ENCODE peak calls at places on chromosomes 12 and 14, in seven cellular contexts. One of them, this sample, is unnamed. For H3K4me1 and H3K36me3, the result is how much of the 10 kb centered on the place peaks cover.

GRCh38 chr14:75675265-75675960 is 14.4 kb downstream of the TTLL5 start:
- DNase-seq in left ventricle myocardium inferior: no peak
- DNase-seq in PC-9: no peak
- DNase-seq in heart left ventricle: no peak
- DNase-seq in thyroid gland: no peak
- DNase-seq in CD8-positive, alpha-beta memory T cell: no peak
- DNase-seq in IMR-90: no peak
- DNase-seq in this sample: no peak

GRCh38 chr14:63045612-63046320 is 508 bp upstream of the KCNH5 start:
- DNase-seq in left ventricle myocardium inferior: no peak
- DNase-seq in PC-9: no peak
- DNase-seq in heart left ventricle: peak
- DNase-seq in thyroid gland: peak
- DNase-seq in CD8-positive, alpha-beta memory T cell: no peak
- DNase-seq in IMR-90: peak
- DNase-seq in this sample: peak

GRCh38 chr14:74793506-74794155 is 30.5 kb downstream of the YLPM1 start:
- DNase-seq in left ventricle myocardium inferior: no peak
- DNase-seq in PC-9: no peak
- DNase-seq in heart left ventricle: no peak
- DNase-seq in thyroid gland: no peak
- DNase-seq in CD8-positive, alpha-beta memory T cell: no peak
- DNase-seq in IMR-90: no peak
- DNase-seq in this sample: no peak

GRCh38 chr12:132557969-132558856 is 52.2 kb downstream of the LRCOL1 start:
- DNase-seq in left ventricle myocardium inferior: no peak
- DNase-seq in PC-9: no peak
- DNase-seq in heart left ventricle: no peak
- DNase-seq in thyroid gland: no peak
- DNase-seq in CD8-positive, alpha-beta memory T cell: no peak
- DNase-seq in IMR-90: no peak
- DNase-seq in this sample: no peak

GRCh38 chr12:48349471-48349870 is 1.2 kb downstream of the ZNF641 start:
- DNase-seq in left ventricle myocardium inferior: peak
- DNase-seq in PC-9: no peak
- DNase-seq in heart left ventricle: peak
- DNase-seq in thyroid gland: no peak
- DNase-seq in CD8-positive, alpha-beta memory T cell: no peak
- DNase-seq in IMR-90: no peak
- DNase-seq in this sample: no peak

GRCh38 chr12:52119398-52120254 is 40.1 kb downstream of the SMIM41 start:
- DNase-seq in left ventricle myocardium inferior: peak
- DNase-seq in PC-9: peak
- DNase-seq in heart left ventricle: no peak
- DNase-seq in thyroid gland: peak
- DNase-seq in CD8-positive, alpha-beta memory T cell: peak
- DNase-seq in IMR-90: no peak
- DNase-seq in this sample: no peak

GRCh38 chr12:49462103-49462739 is 76.6 kb upstream of the KCNH3 start:
- DNase-seq in left ventricle myocardium inferior: peak
- DNase-seq in PC-9: no peak
- DNase-seq in heart left ventricle: peak
- DNase-seq in thyroid gland: peak
- DNase-seq in CD8-positive, alpha-beta memory T cell: no peak
- DNase-seq in IMR-90: no peak
- DNase-seq in this sample: no peak

GRCh38 chr12:95411466-95411865 is 62.5 kb upstream of the METAP2 start:
- DNase-seq in left ventricle myocardium inferior: no peak
- DNase-seq in PC-9: no peak
- DNase-seq in heart left ventricle: no peak
- DNase-seq in thyroid gland: no peak
- DNase-seq in CD8-positive, alpha-beta memory T cell: no peak
- DNase-seq in IMR-90: no peak
- DNase-seq in this sample: no peak

GRCh38 chr12:14952295-14952995 is 9.0 kb downstream of the ARHGDIB start:
- DNase-seq in left ventricle myocardium inferior: no peak
- DNase-seq in PC-9: peak
- DNase-seq in heart left ventricle: no peak
- DNase-seq in thyroid gland: peak
- DNase-seq in CD8-positive, alpha-beta memory T cell: peak
- DNase-seq in IMR-90: peak
- DNase-seq in this sample: no peak

GRCh38 chr14:89417111-89417468 is at the start of gene FOXN3:
- DNase-seq in left ventricle myocardium inferior: peak
- DNase-seq in PC-9: peak
- DNase-seq in heart left ventricle: peak
- DNase-seq in thyroid gland: peak
- DNase-seq in CD8-positive, alpha-beta memory T cell: peak
- DNase-seq in IMR-90: peak
- DNase-seq in this sample: peak

GRCh38 chr14:75011356-75012097 is 8.8 kb downstream of the EIF2B2 start:
- DNase-seq in left ventricle myocardium inferior: no peak
- DNase-seq in PC-9: no peak
- DNase-seq in heart left ventricle: no peak
- DNase-seq in thyroid gland: no peak
- DNase-seq in CD8-positive, alpha-beta memory T cell: no peak
- DNase-seq in IMR-90: peak
- DNase-seq in this sample: no peak

GRCh38 chr14:61281186-61281676 is at the start of gene TMEM30B:
- DNase-seq in left ventricle myocardium inferior: no peak
- DNase-seq in PC-9: peak
- DNase-seq in heart left ventricle: no peak
- DNase-seq in thyroid gland: peak
- DNase-seq in CD8-positive, alpha-beta memory T cell: peak
- DNase-seq in IMR-90: no peak
- DNase-seq in this sample: peak

GRCh38 chr12:52984136-52984535 is 22.1 kb upstream of the EIF4B start:
- DNase-seq in left ventricle myocardium inferior: no peak
- DNase-seq in PC-9: no peak
- DNase-seq in heart left ventricle: no peak
- DNase-seq in thyroid gland: no peak
- DNase-seq in CD8-positive, alpha-beta memory T cell: no peak
- DNase-seq in IMR-90: no peak
- DNase-seq in this sample: no peak

GRCh38 chr12:104680506-104680905 is 223.8 kb downstream of the CHST11 start:
- DNase-seq in left ventricle myocardium inferior: no peak
- DNase-seq in PC-9: no peak
- DNase-seq in heart left ventricle: no peak
- DNase-seq in thyroid gland: no peak
- DNase-seq in CD8-positive, alpha-beta memory T cell: no peak
- DNase-seq in IMR-90: no peak
- DNase-seq in this sample: no peak

GRCh38 chr12:19885987-19886804 is 446.9 kb downstream of the AEBP2 start:
- DNase-seq in left ventricle myocardium inferior: no peak
- DNase-seq in PC-9: no peak
- DNase-seq in heart left ventricle: no peak
- DNase-seq in thyroid gland: no peak
- DNase-seq in CD8-positive, alpha-beta memory T cell: no peak
- DNase-seq in IMR-90: no peak
- DNase-seq in this sample: no peak

GRCh38 chr12:15534870-15535269 is 212.6 kb downstream of the PTPRO start:
- DNase-seq in left ventricle myocardium inferior: no peak
- DNase-seq in PC-9: no peak
- DNase-seq in heart left ventricle: no peak
- DNase-seq in thyroid gland: no peak
- DNase-seq in CD8-positive, alpha-beta memory T cell: no peak
- DNase-seq in IMR-90: peak
- DNase-seq in this sample: no peak

GRCh38 chr14:22052795-22053194 is 379.2 kb upstream of the OR4E1 start:
- DNase-seq in left ventricle myocardium inferior: no peak
- DNase-seq in PC-9: no peak
- DNase-seq in heart left ventricle: no peak
- DNase-seq in thyroid gland: peak
- DNase-seq in CD8-positive, alpha-beta memory T cell: no peak
- DNase-seq in IMR-90: no peak
- DNase-seq in this sample: no peak

GRCh38 chr12:120394483-120395367 is 25.8 kb upstream of the MSI1 start:
- DNase-seq in left ventricle myocardium inferior: no peak
- DNase-seq in PC-9: peak
- DNase-seq in heart left ventricle: no peak
- DNase-seq in thyroid gland: peak
- DNase-seq in CD8-positive, alpha-beta memory T cell: no peak
- DNase-seq in IMR-90: no peak
- DNase-seq in this sample: peak

GRCh38 chr12:76685246-76685678 is 78.7 kb upstream of the ZDHHC17 start:
- DNase-seq in left ventricle myocardium inferior: peak
- DNase-seq in PC-9: no peak
- DNase-seq in heart left ventricle: peak
- DNase-seq in thyroid gland: peak
- DNase-seq in CD8-positive, alpha-beta memory T cell: no peak
- DNase-seq in IMR-90: peak
- DNase-seq in this sample: no peak

GRCh38 chr14:23694085-23694975 is 58.2 kb downstream of the DHRS2 start:
- DNase-seq in left ventricle myocardium inferior: no peak
- DNase-seq in PC-9: peak
- DNase-seq in heart left ventricle: no peak
- DNase-seq in thyroid gland: no peak
- DNase-seq in CD8-positive, alpha-beta memory T cell: no peak
- DNase-seq in IMR-90: peak
- DNase-seq in this sample: no peak

GRCh38 chr12:103495158-103495782 is 498 bp downstream of the C12orf42 start:
- DNase-seq in left ventricle myocardium inferior: no peak
- DNase-seq in PC-9: no peak
- DNase-seq in heart left ventricle: no peak
- DNase-seq in thyroid gland: no peak
- DNase-seq in CD8-positive, alpha-beta memory T cell: peak
- DNase-seq in IMR-90: no peak
- DNase-seq in this sample: peak

GRCh38 chr14:74548881-74549280 is 55.3 kb downstream of the ISCA2 start:
- DNase-seq in left ventricle myocardium inferior: peak
- DNase-seq in PC-9: no peak
- DNase-seq in heart left ventricle: peak
- DNase-seq in thyroid gland: peak
- DNase-seq in CD8-positive, alpha-beta memory T cell: no peak
- DNase-seq in IMR-90: peak
- DNase-seq in this sample: no peak

GRCh38 chr14:93951798-93952540 is 24.4 kb downstream of the ASB2 start:
- DNase-seq in left ventricle myocardium inferior: no peak
- DNase-seq in PC-9: no peak
- DNase-seq in heart left ventricle: no peak
- DNase-seq in thyroid gland: no peak
- DNase-seq in CD8-positive, alpha-beta memory T cell: no peak
- DNase-seq in IMR-90: peak
- DNase-seq in this sample: peak

GRCh38 chr12:64566882-64567517 is 43.3 kb upstream of the RASSF3 start:
- DNase-seq in left ventricle myocardium inferior: no peak
- DNase-seq in PC-9: peak
- DNase-seq in heart left ventricle: no peak
- DNase-seq in thyroid gland: no peak
- DNase-seq in CD8-positive, alpha-beta memory T cell: no peak
- DNase-seq in IMR-90: no peak
- DNase-seq in this sample: no peak

GRCh38 chr12:7832059-7832696 is 40.5 kb downstream of the SLC2A14 start:
- DNase-seq in left ventricle myocardium inferior: no peak
- DNase-seq in PC-9: peak
- DNase-seq in heart left ventricle: peak
- DNase-seq in thyroid gland: no peak
- DNase-seq in CD8-positive, alpha-beta memory T cell: no peak
- DNase-seq in IMR-90: peak
- DNase-seq in this sample: no peak

GRCh38 chr14:91398192-91398591 is 19.4 kb downstream of the CCDC88C start:
- DNase-seq in left ventricle myocardium inferior: no peak
- DNase-seq in PC-9: no peak
- DNase-seq in heart left ventricle: no peak
- DNase-seq in thyroid gland: no peak
- DNase-seq in CD8-positive, alpha-beta memory T cell: no peak
- DNase-seq in IMR-90: no peak
- DNase-seq in this sample: no peak
- H3K4me1 ChIP-seq in left ventricle myocardium inferior: under half
- H3K4me1 ChIP-seq in PC-9: under half
- H3K4me1 ChIP-seq in heart left ventricle: under half
- H3K4me1 ChIP-seq in thyroid gland: under half
- H3K4me1 ChIP-seq in CD8-positive, alpha-beta memory T cell: half or more
- H3K4me1 ChIP-seq in IMR-90: under half
- H3K4me1 ChIP-seq in this sample: half or more

GRCh38 chr14:103476631-103477030 is 46.0 kb downstream of the CKB start:
- DNase-seq in left ventricle myocardium inferior: no peak
- DNase-seq in PC-9: no peak
- DNase-seq in heart left ventricle: no peak
- DNase-seq in thyroid gland: no peak
- DNase-seq in CD8-positive, alpha-beta memory T cell: no peak
- DNase-seq in IMR-90: no peak
- DNase-seq in this sample: no peak

GRCh38 chr14:103472939-103473338 is 49.7 kb downstream of the CKB start:
- DNase-seq in left ventricle myocardium inferior: no peak
- DNase-seq in PC-9: no peak
- DNase-seq in heart left ventricle: no peak
- DNase-seq in thyroid gland: no peak
- DNase-seq in CD8-positive, alpha-beta memory T cell: no peak
- DNase-seq in IMR-90: no peak
- DNase-seq in this sample: no peak

GRCh38 chr14:103474893-103475292 is 47.7 kb downstream of the CKB start:
- DNase-seq in left ventricle myocardium inferior: no peak
- DNase-seq in PC-9: no peak
- DNase-seq in heart left ventricle: no peak
- DNase-seq in thyroid gland: no peak
- DNase-seq in CD8-positive, alpha-beta memory T cell: no peak
- DNase-seq in IMR-90: no peak
- DNase-seq in this sample: no peak

GRCh38 chr14:103480595-103480994 is 42.0 kb downstream of the CKB start:
- DNase-seq in left ventricle myocardium inferior: no peak
- DNase-seq in PC-9: no peak
- DNase-seq in heart left ventricle: no peak
- DNase-seq in thyroid gland: no peak
- DNase-seq in CD8-positive, alpha-beta memory T cell: no peak
- DNase-seq in IMR-90: no peak
- DNase-seq in this sample: no peak

GRCh38 chr14:103476065-103476464 is 46.6 kb downstream of the CKB start:
- DNase-seq in left ventricle myocardium inferior: no peak
- DNase-seq in PC-9: no peak
- DNase-seq in heart left ventricle: no peak
- DNase-seq in thyroid gland: no peak
- DNase-seq in CD8-positive, alpha-beta memory T cell: no peak
- DNase-seq in IMR-90: no peak
- DNase-seq in this sample: no peak
- H3K36me3 ChIP-seq in left ventricle myocardium inferior: half or more
- H3K36me3 ChIP-seq in PC-9: half or more
- H3K36me3 ChIP-seq in heart left ventricle: half or more
- H3K36me3 ChIP-seq in thyroid gland: under half
- H3K36me3 ChIP-seq in CD8-positive, alpha-beta memory T cell: under half
- H3K36me3 ChIP-seq in IMR-90: under half
- H3K36me3 ChIP-seq in this sample: half or more

DNA sequence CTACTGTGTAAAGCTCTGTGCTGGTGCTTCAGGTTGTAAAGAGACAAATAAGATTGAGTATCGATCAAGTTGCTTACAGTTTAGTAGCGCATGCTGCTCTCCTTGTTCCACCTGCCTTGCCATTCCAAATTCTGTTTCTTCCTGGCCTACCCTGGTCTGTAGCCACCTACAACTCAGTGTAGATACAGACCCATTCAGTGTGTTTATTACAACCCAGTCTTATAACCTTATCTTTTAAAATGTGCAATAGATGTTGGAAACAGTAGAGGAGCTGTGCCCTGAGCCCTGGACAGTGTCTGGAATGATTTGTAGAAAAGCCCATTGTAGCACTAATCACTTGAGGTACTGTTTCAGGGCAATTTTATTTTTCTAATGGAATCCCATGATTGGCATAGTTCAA is 68.5 kb downstream of the DIP2B start:
- DNase-seq in left ventricle myocardium inferior: no peak
- DNase-seq in PC-9: no peak
- DNase-seq in heart left ventricle: no peak
- DNase-seq in thyroid gland: no peak
- DNase-seq in CD8-positive, alpha-beta memory T cell: no peak
- DNase-seq in IMR-90: no peak
- DNase-seq in this sample: no peak
- H3K4me1 ChIP-seq in left ventricle myocardium inferior: half or more
- H3K4me1 ChIP-seq in PC-9: under half
- H3K4me1 ChIP-seq in heart left ventricle: under half
- H3K4me1 ChIP-seq in thyroid gland: half or more
- H3K4me1 ChIP-seq in CD8-positive, alpha-beta memory T cell: under half
- H3K4me1 ChIP-seq in IMR-90: under half
- H3K4me1 ChIP-seq in this sample: half or more

GRCh38 chr12:124482901-124483799 is 84.3 kb downstream of the NCOR2 start:
- DNase-seq in left ventricle myocardium inferior: no peak
- DNase-seq in PC-9: no peak
- DNase-seq in heart left ventricle: no peak
- DNase-seq in thyroid gland: no peak
- DNase-seq in CD8-positive, alpha-beta memory T cell: no peak
- DNase-seq in IMR-90: no peak
- DNase-seq in this sample: no peak
- H3K36me3 ChIP-seq in left ventricle myocardium inferior: under half
- H3K36me3 ChIP-seq in PC-9: under half
- H3K36me3 ChIP-seq in heart left ventricle: half or more
- H3K36me3 ChIP-seq in thyroid gland: under half
- H3K36me3 ChIP-seq in CD8-positive, alpha-beta memory T cell: under half
- H3K36me3 ChIP-seq in IMR-90: under half
- H3K36me3 ChIP-seq in this sample: half or more

This sample was measured in lower lobe of right lung.